ENCODE peak calls at places on chromosomes 6 and 20, in eight cellular contexts. S, T, V, K, H, I, L and C are unnamed samples.

GRCh38 chr20:14935285-14935684 is 597.9 kb upstream of the FLRT3 start:
- DNase-seq in H (no peak), S (no peak), L (no peak), K (no peak), V (no peak), T (no peak), I (no peak), C (no peak)

GRCh38 chr6:72245565-72245964 is 359.2 kb downstream of the RIMS1 start:
- DNase-seq in V (no peak), L (peak), I (no peak), K (no peak), T (no peak), S (no peak), H (no peak), C (no peak)

GRCh38 chr20:48635361-48635760 is 192.4 kb downstream of the PREX1 start:
- DNase-seq in V (no peak), L (no peak), H (no peak), K (no peak), S (no peak), T (no peak), I (no peak), C (no peak)

GRCh38 chr6:158707826-158708225 is 58.0 kb downstream of the SYTL3 start:
- DNase-seq in T (peak), K (no peak), V (no peak), H (no peak), S (no peak), I (no peak), L (peak), C (no peak)

GRCh38 chr6:27478706-27479318 is 5.9 kb upstream of the ZNF184 start:
- DNase-seq in L (peak), I (peak), V (peak), H (peak), T (peak), S (peak), K (peak), C (peak)

GRCh38 chr6:71533939-71534379 is 245.3 kb downstream of the OGFRL1 start:
- DNase-seq in H (no peak), T (no peak), V (no peak), K (no peak), I (no peak), S (no peak), L (peak), C (peak)

GRCh38 chr6:148577687-148578488 is 168.9 kb upstream of the UST start:
- DNase-seq in I (peak), S (no peak), T (peak), H (no peak), K (peak), V (peak), L (peak), C (peak)

GRCh38 chr20:32031007-32031958 is 20.8 kb upstream of the HCK start:
- DNase-seq in I (peak), H (peak), K (peak), S (peak), T (peak), V (peak), L (peak), C (peak)

GRCh38 chr6:163565140-163565539 is 150.6 kb downstream of the QKI start:
- DNase-seq in V (no peak), K (no peak), L (no peak), I (no peak), T (no peak), S (no peak), H (no peak), C (no peak)

GRCh38 chr6:149929422-149929821 is 6.5 kb upstream of the RAET1G start:
- DNase-seq in S (no peak), I (no peak), K (no peak), L (no peak), H (no peak), T (no peak), V (no peak), C (no peak)

GRCh38 chr6:7905416-7905815 is 5.2 kb downstream of the TXNDC5 start:
- DNase-seq in T (no peak), V (no peak), S (no peak), H (no peak), L (no peak), I (no peak), K (no peak), C (no peak)

GRCh38 chr6:170152989-170153388 is 137.9 kb downstream of the DLL1 start:
- DNase-seq in S (no peak), T (no peak), I (no peak), V (no peak), L (peak), H (no peak), K (no peak), C (peak)

GRCh38 chr20:36465109-36466080 is 75.9 kb upstream of the MYL9 start:
- DNase-seq in L (peak), H (peak), I (peak), K (peak), T (no peak), S (peak), V (peak), C (peak)

GRCh38 chr6:142322504-142323198 is 20.8 kb downstream of the ADGRG6 start:
- DNase-seq in T (no peak), L (peak), S (no peak), I (no peak), H (no peak), K (no peak), V (no peak), C (no peak)

GRCh38 chr6:164042212-164042611 is 627.7 kb downstream of the QKI start:
- DNase-seq in S (no peak), V (no peak), L (no peak), H (no peak), I (no peak), T (no peak), K (no peak), C (no peak)